ENCODE peak calls at places on chromosome 16, in seven cellular contexts. C is SK-N-SH, H is K562, E is HL-60, D is sigmoid colon, M is HCT116, G is stomach. B is an unnamed sample.

GRCh38 chr16:56932588-56933265 is 785 bp downstream of the HERPUD1 start:
- DNase-seq in C (peak), H (peak), E (peak), D (peak), M (peak), G (peak), B (no peak)

GRCh38 chr16:78102865-78103264 is 3.4 kb downstream of the WWOX start:
- DNase-seq in C (no peak), H (no peak), E (no peak), D (no peak), M (no peak), G (no peak), B (no peak)

GRCh38 chr16:6335072-6335471 is 997.6 kb upstream of the RBFOX1 start:
- DNase-seq in C (peak), H (peak), E (no peak), D (no peak), M (no peak), G (no peak), B (no peak)

GRCh38 chr16:87789437-87790277 is 23.9 kb upstream of the KLHDC4 start:
- DNase-seq in C (no peak), H (no peak), E (no peak), D (peak), M (no peak), G (peak), B (no peak)

GRCh38 chr16:88920618-88921602 is 54.5 kb upstream of the PABPN1L start:
- DNase-seq in C (peak), H (peak), E (peak), D (peak), M (no peak), G (peak), B (no peak)

GRCh38 chr16:74297296-74297665 is 667 bp downstream of the PSMD7 start:
- DNase-seq in C (peak), H (peak), E (no peak), D (no peak), M (no peak), G (no peak), B (no peak)

GRCh38 chr16:80369559-80369958 is 171.2 kb upstream of the DYNLRB2 start:
- DNase-seq in C (peak), H (no peak), E (no peak), D (peak), M (no peak), G (peak), B (no peak)

GRCh38 chr16:69761983-69762842 is at the start of gene WWP2:
- DNase-seq in C (peak), H (peak), E (peak), D (peak), M (peak), G (peak), B (no peak)

GRCh38 chr16:11080327-11080967 is 136.1 kb downstream of the CLEC16A start:
- DNase-seq in C (no peak), H (no peak), E (no peak), D (no peak), M (no peak), G (no peak), B (no peak)

GRCh38 chr16:79071424-79071823 is 529.1 kb downstream of the MAF start:
- DNase-seq in C (no peak), H (no peak), E (no peak), D (peak), M (no peak), G (no peak), B (no peak)

GRCh38 chr16:66189951-66190350 is 176.5 kb upstream of the CDH5 start:
- DNase-seq in C (no peak), H (no peak), E (no peak), D (no peak), M (no peak), G (no peak), B (no peak)

GRCh38 chr16:68367440-68367839 is 56.6 kb downstream of the PRMT7 start:
- DNase-seq in C (no peak), H (no peak), E (no peak), D (no peak), M (no peak), G (no peak), B (no peak)
- H3K27ac ChIP-seq in C (no peak), H (no peak), E (no peak), D (no peak), M (no peak), G (no peak), B (no peak)

GRCh38 chr16:49524578-49525315 is 151.1 kb downstream of the C16orf78 start:
- DNase-seq in C (peak), H (no peak), E (no peak), D (no peak), M (no peak), G (no peak), B (no peak)

GRCh38 chr16:49526966-49527365 is 153.4 kb downstream of the C16orf78 start:
- DNase-seq in C (no peak), H (no peak), E (no peak), D (no peak), M (no peak), G (no peak), B (no peak)

GRCh38 chr16:49520684-49521083 is 147.1 kb downstream of the C16orf78 start:
- DNase-seq in C (no peak), H (no peak), E (no peak), D (no peak), M (no peak), G (no peak), B (no peak)

GRCh38 chr16:49521706-49522325 is 148.2 kb downstream of the C16orf78 start:
- DNase-seq in C (no peak), H (no peak), E (no peak), D (no peak), M (no peak), G (no peak), B (no peak)

GRCh38 chr16:49523435-49524159 is 150.0 kb downstream of the C16orf78 start:
- DNase-seq in C (no peak), H (no peak), E (no peak), D (no peak), M (no peak), G (no peak), B (no peak)
- TF ChIP-seq POLR2AphosphoS5 in C (no peak), H (no peak), E (no peak), D (no peak), M (no peak), G (no peak), B (no peak)

GRCh38 chr16:1983053-1983543 is 895 bp upstream of the GFER start:
- DNase-seq in C (no peak), H (no peak), E (no peak), D (no peak), M (no peak), G (no peak), B (no peak)
- H3K27ac ChIP-seq in C (no peak), H (no peak), E (no peak), D (peak), M (peak), G (peak), B (no peak)

GRCh38 chr16:31183432-31184428 is 3.8 kb downstream of the FUS start:
- DNase-seq in C (no peak), H (no peak), E (no peak), D (no peak), M (no peak), G (no peak), B (no peak)
- TF ChIP-seq POLR2AphosphoS5 in C (no peak), H (no peak), E (peak), D (no peak), M (no peak), G (no peak), B (no peak)

GRCh38 chr16:12930881-12931280 is 29.5 kb downstream of the SHISA9 start:
- DNase-seq in C (no peak), H (no peak), E (no peak), D (no peak), M (no peak), G (no peak), B (no peak)
- H3K27ac ChIP-seq in C (no peak), H (no peak), E (no peak), D (no peak), M (no peak), G (no peak), B (no peak)